ENCODE peak calls at places on chromosome 18, in five cellular contexts. J is pancreas, F is esophagus squamous epithelium, I is suprapubic skin, Q is endothelial cell. E is an unnamed sample.

GRCh38 chr18:68406761-68407160 is 308.1 kb downstream of the TMX3 start:
- DNase-seq in Q (no peak), F (no peak), I (no peak), J (no peak), E (no peak)

GRCh38 chr18:9647496-9648323 is 33.4 kb upstream of the PPP4R1 start:
- DNase-seq in I (no peak), F (no peak), Q (no peak), J (no peak), E (no peak)

GRCh38 chr18:66601649-66602048 is 2.2 kb downstream of the CDH19 start:
- DNase-seq in I (no peak), J (no peak), F (no peak), Q (no peak), E (no peak)

GRCh38 chr18:76145968-76146367 is 349.1 kb downstream of the ZNF516 start:
- DNase-seq in J (no peak), Q (no peak), I (no peak), F (no peak), E (no peak)

GRCh38 chr18:27277554-27277953 is 92.4 kb upstream of the CHST9 start:
- DNase-seq in J (no peak), F (no peak), Q (no peak), I (no peak), E (no peak)

GRCh38 chr18:67218556-67218955 is 298.0 kb downstream of the DSEL start:
- DNase-seq in Q (no peak), F (no peak), J (no peak), I (no peak), E (no peak)

GRCh38 chr18:55096261-55097026 is 137.2 kb upstream of the CCDC68 start:
- DNase-seq in F (no peak), I (no peak), J (no peak), Q (peak), E (no peak)

GRCh38 chr18:38933910-38934510 is 1368.4 kb upstream of the CELF4 start:
- DNase-seq in I (no peak), F (no peak), J (no peak), Q (no peak), E (no peak)

GRCh38 chr18:54217624-54218023 is 6.8 kb downstream of the MBD2 start:
- DNase-seq in F (no peak), Q (no peak), J (no peak), I (no peak), E (no peak)

GRCh38 chr18:58572181-58572580 is 56.7 kb downstream of the ALPK2 start:
- DNase-seq in Q (no peak), F (no peak), J (no peak), I (no peak), E (no peak)

GRCh38 chr18:79379931-79380815 is 15.6 kb upstream of the NFATC1 start:
- DNase-seq in I (no peak), Q (no peak), F (no peak), J (no peak), E (no peak)

GRCh38 chr18:37335337-37335736 is 230.3 kb downstream of the CELF4 start:
- DNase-seq in F (no peak), J (no peak), Q (peak), I (no peak), E (peak)

GRCh38 chr18:44793685-44794084 is 113.0 kb downstream of the SETBP1 start:
- DNase-seq in F (no peak), I (no peak), J (no peak), Q (no peak), E (no peak)

GRCh38 chr18:12408247-12408869 is 629 bp downstream of the PRELID3A start:
- DNase-seq in J (no peak), F (no peak), I (no peak), Q (no peak), E (peak)

GRCh38 chr18:74242451-74243096 is 49.2 kb downstream of the CYB5A start:
- DNase-seq in J (peak), Q (no peak), I (no peak), F (no peak), E (peak)

GRCh38 chr18:8773980-8774379 is 68.6 kb downstream of the MTCL1 start:
- DNase-seq in F (no peak), I (no peak), Q (no peak), J (no peak), E (no peak)

GRCh38 chr18:78960709-78961108 is 18.9 kb upstream of the SALL3 start:
- DNase-seq in Q (no peak), J (no peak), I (no peak), F (no peak), E (no peak)

GRCh38 chr18:49843778-49844625 is 30.7 kb upstream of the ACAA2 start:
- DNase-seq in J (no peak), F (no peak), I (no peak), Q (no peak), E (no peak)

GRCh38 chr18:41783879-41784278 is 171.2 kb upstream of the PIK3C3 start:
- DNase-seq in J (no peak), F (no peak), Q (no peak), I (no peak), E (no peak)

GRCh38 chr18:76537621-76538020 is 42.6 kb upstream of the ZNF516 start:
- DNase-seq in I (no peak), Q (no peak), J (no peak), F (no peak), E (no peak)

GRCh38 chr18:13614318-13614643 is 112.1 kb downstream of the FAM210A start:
- DNase-seq in Q (no peak), I (no peak), F (no peak), J (no peak), E (peak)

GRCh38 chr18:12460874-12461273 is 53.1 kb downstream of the PRELID3A start:
- DNase-seq in J (no peak), Q (peak), F (no peak), I (no peak), E (no peak)

GRCh38 chr18:10787293-10787901 is 261.6 kb downstream of the NAPG start:
- DNase-seq in I (no peak), Q (peak), F (peak), J (peak), E (peak)

GRCh38 chr18:31942301-31942998 is 478 bp downstream of the TRAPPC8 start:
- DNase-seq in I (peak), F (no peak), Q (peak), J (peak), E (peak)

GRCh38 chr18:28504100-28504499 is 327.2 kb upstream of the CDH2 start:
- DNase-seq in F (no peak), J (no peak), I (no peak), Q (no peak), E (no peak)

GRCh38 chr18:62324917-62325805 is at the start of gene TNFRSF11A:
- DNase-seq in I (no peak), Q (peak), J (peak), F (no peak), E (peak)

GRCh38 chr18:58516514-58517285 is 112.2 kb downstream of the ALPK2 start:
- DNase-seq in F (no peak), I (no peak), J (no peak), Q (no peak), E (no peak)

GRCh38 chr18:12010187-12010802 is 29.0 kb downstream of the IMPA2 start:
- DNase-seq in I (no peak), F (no peak), Q (no peak), J (peak), E (no peak)

GRCh38 chr18:8797206-8797605 is 91.8 kb downstream of the MTCL1 start:
- DNase-seq in Q (peak), J (no peak), F (no peak), I (no peak), E (no peak)

GRCh38 chr18:59994357-59994756 is 94.6 kb downstream of the PMAIP1 start:
- DNase-seq in Q (no peak), F (no peak), I (no peak), J (no peak), E (no peak)
- TF ChIP-seq CTCF in Q (no peak), F (no peak), I (no peak), J (no peak), E (no peak)

GRCh38 chr18:14944838-14945237 is 196.9 kb downstream of the ANKRD30B start:
- DNase-seq in Q (no peak), J (no peak), I (peak), F (no peak), E (no peak)

GRCh38 chr18:14942275-14942674 is 194.3 kb downstream of the ANKRD30B start:
- DNase-seq in I (peak), F (no peak), J (no peak), Q (no peak), E (no peak)

GRCh38 chr18:14945286-14945685 is 197.3 kb downstream of the ANKRD30B start:
- DNase-seq in Q (no peak), I (peak), F (no peak), J (no peak), E (no peak)

GRCh38 chr18:14943486-14943885 is 195.5 kb downstream of the ANKRD30B start:
- DNase-seq in Q (no peak), I (peak), J (no peak), F (no peak), E (no peak)

GRCh38 chr18:14943967-14944636 is 196.1 kb downstream of the ANKRD30B start:
- DNase-seq in I (peak), J (no peak), F (no peak), Q (no peak), E (no peak)
- TF ChIP-seq CTCF in I (no peak), J (no peak), F (no peak), Q (no peak), E (no peak)

DNA sequence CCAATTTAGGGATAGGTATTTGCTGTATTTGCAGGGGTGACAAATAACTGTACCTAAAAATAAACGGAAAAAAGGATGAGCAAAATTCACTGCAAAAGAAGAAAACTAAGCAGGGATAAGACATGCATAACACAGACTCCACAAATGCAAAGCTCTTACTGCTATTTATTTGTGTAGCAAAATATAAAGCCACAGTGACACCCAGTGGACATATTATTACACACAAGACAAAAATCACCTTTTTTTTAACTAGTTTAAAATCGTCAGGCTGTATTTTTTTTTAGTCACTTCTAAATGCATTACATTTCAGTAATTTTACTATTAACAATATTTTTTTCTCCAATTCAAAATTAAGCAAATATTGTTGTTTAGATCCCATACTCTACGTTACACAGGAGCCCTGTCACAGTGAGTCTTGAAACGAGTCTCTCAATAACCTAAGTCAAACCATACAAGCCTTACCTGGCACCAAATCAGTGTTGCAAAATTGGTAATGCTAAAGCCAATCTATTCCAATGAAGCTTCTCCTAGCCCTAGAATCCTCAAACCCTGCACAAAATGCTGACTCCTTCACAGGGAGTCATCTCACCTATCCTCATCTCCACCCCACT is 23.7 kb downstream of the METTL4 start:
- DNase-seq in J (no peak), I (no peak), F (no peak), Q (no peak), E (no peak)
- TF ChIP-seq CTCF in J (peak), I (peak), F (peak), Q (peak), E (peak)

DNA sequence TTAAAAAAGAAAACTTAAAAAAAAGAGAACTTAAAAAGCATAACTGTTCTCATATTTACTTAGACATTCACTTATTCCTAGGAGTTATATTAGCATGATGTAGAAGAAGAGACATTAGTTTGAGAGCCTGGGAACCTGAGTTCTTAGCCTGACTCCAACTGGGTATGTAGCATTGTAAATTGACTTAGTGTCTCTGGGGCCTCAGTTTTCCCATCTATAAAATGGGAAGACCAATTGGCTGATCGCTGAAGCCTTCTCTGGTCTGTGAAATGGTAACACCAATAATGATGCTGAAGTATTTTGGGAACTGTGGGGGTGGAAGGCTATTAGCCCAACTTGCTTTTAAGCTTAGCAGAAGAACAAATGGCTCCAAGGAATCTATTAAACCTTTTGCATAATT is 55.9 kb downstream of the CABLES1 start:
- DNase-seq in I (no peak), Q (no peak), J (no peak), F (no peak), E (no peak)
- TF ChIP-seq CTCF in I (no peak), Q (no peak), J (no peak), F (no peak), E (no peak)

DNA sequence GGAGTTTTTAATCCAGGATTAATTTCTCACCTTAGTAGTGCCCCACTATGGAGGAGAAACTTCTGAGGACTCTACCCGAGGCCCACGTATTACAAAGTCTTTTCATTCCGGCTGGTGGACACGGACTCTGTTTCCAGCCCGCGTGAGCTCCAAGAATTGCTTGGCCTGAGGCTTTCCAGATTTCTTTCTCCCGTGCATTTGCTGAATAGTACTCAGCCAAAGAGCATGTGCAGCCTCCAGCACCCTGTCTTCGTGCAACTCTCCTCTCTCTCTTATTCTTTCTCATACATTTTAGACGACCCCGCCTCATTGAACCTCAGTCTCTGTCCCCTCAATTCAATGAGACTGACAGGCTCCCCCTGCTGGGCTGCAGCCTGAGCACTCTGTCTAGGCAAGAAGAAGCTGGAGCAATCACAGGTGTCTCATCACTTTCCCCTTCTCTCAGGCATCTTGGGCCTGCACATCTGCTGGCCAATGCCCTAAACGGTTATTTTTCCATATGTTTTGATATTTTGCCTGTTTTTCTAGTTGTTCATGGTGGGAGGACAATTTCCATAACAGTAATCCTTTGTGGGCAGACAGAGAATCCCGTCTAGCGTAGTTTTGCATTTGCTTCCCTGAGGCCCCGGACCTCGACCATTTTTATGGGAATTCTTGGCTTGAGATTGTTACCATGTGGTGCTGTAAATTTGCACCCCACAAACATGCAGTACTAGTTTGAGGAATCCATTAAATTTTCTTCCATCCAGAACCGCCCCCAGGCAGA is 50.0 kb upstream of the LPIN2 start:
- DNase-seq in I (no peak), F (no peak), Q (peak), J (peak), E (peak)
- TF ChIP-seq CTCF in I (peak), F (peak), Q (peak), J (peak), E (peak)

DNA sequence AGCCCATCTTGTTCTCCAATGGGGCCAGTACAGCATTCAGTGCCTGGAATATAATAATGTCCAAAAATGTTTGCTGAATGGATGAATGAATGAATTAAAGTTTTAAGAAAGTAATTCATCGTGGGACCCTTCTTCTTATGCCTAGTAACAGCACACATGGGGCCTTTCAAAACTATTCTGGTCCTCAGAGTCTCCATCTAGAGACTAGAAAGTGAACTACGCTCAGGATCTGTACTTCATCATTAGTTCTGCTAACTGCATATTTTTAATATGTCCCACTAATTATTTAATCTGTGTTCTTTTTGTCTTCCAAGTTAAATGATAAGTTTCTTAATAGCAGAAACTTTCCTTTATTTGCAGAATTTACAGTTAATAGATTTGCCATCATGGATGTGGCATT is 172.5 kb downstream of the SMAD2 start:
- DNase-seq in F (no peak), Q (no peak), I (no peak), J (no peak), E (no peak)
- TF ChIP-seq CTCF in F (no peak), Q (peak), I (peak), J (no peak), E (peak)

GRCh38 chr18:6044773-6045172 is 149.5 kb upstream of the TMEM200C start:
- DNase-seq in I (no peak), Q (no peak), J (no peak), F (no peak), E (no peak)
- TF ChIP-seq CTCF in I (no peak), Q (peak), J (no peak), F (no peak), E (no peak)

GRCh38 chr18:22525313-22525712 is 107.6 kb upstream of the CTAGE1 start:
- DNase-seq in Q (no peak), I (no peak), J (no peak), F (no peak), E (no peak)

GRCh38 chr18:22521026-22521707 is 103.5 kb upstream of the CTAGE1 start:
- DNase-seq in F (no peak), I (no peak), Q (no peak), J (no peak), E (no peak)

GRCh38 chr18:22525883-22526282 is 108.2 kb upstream of the CTAGE1 start:
- DNase-seq in J (no peak), F (no peak), Q (no peak), I (no peak), E (no peak)

GRCh38 chr18:22523481-22523880 is 105.8 kb upstream of the CTAGE1 start:
- DNase-seq in I (no peak), Q (no peak), J (no peak), F (no peak), E (no peak)

GRCh38 chr18:22524783-22525182 is 107.1 kb upstream of the CTAGE1 start:
- DNase-seq in F (no peak), Q (no peak), I (no peak), J (no peak), E (no peak)
- TF ChIP-seq CTCF in F (no peak), Q (no peak), I (no peak), J (no peak), E (no peak)

GRCh38 chr18:51030537-51031258 is 685 bp downstream of the SMAD4 start:
- DNase-seq in F (peak), I (peak), J (peak), Q (peak), E (peak)
- TF ChIP-seq CTCF in F (no peak), I (no peak), J (no peak), Q (no peak), E (no peak)